ENCODE peak calls at places on chromosome 15, in ten cellular contexts. C, Y, M, Z, R, B, D, V, E and A are unnamed samples.

GRCh38 chr15:89735773-89736172 is 15.3 kb downstream of the MESP1 start:
- DNase-seq in C (no peak), Y (no peak), M (no peak), Z (no peak), R (no peak), B (no peak), D (no peak), V (no peak), E (no peak), A (no peak)

GRCh38 chr15:65067645-65068416 is at the start of gene RASL12:
- DNase-seq in C (no peak), Y (no peak), M (no peak), Z (peak; percentile 47), R (no peak), B (peak; percentile 34), D (no peak), V (no peak), E (peak; percentile 37), A (no peak)

GRCh38 chr15:85100186-85100937 is 118.7 kb downstream of the PDE8A start:
- DNase-seq in C (no peak), Y (no peak), M (no peak), Z (peak; percentile 91), R (no peak), B (no peak), D (no peak), V (no peak), E (no peak), A (peak; percentile 86)

GRCh38 chr15:28132524-28133275 is 33.6 kb upstream of the OCA2 start:
- DNase-seq in C (no peak), Y (no peak), M (no peak), Z (no peak), R (no peak), B (peak; percentile 65), D (no peak), V (no peak), E (no peak), A (no peak)

GRCh38 chr15:34011476-34011875 is 27.5 kb downstream of the AVEN start:
- DNase-seq in C (no peak), Y (no peak), M (no peak), Z (no peak), R (no peak), B (no peak), D (no peak), V (no peak), E (no peak), A (no peak)

GRCh38 chr15:100001405-100001804 is 268.2 kb upstream of the LYSMD4 start:
- DNase-seq in C (no peak), Y (no peak), M (no peak), Z (no peak), R (no peak), B (no peak), D (no peak), V (no peak), E (no peak), A (no peak)

GRCh38 chr15:58114812-58115211 is 23.4 kb upstream of the AQP9 start:
- DNase-seq in C (no peak), Y (no peak), M (no peak), Z (no peak), R (no peak), B (no peak), D (no peak), V (no peak), E (no peak), A (no peak)

GRCh38 chr15:35753486-35753885 is 207.5 kb upstream of the DPH6 start:
- DNase-seq in C (no peak), Y (no peak), M (no peak), Z (no peak), R (no peak), B (peak; percentile 39), D (no peak), V (no peak), E (no peak), A (no peak)

GRCh38 chr15:74642724-74643367 is 27.2 kb downstream of the CLK3 start:
- DNase-seq in C (no peak), Y (no peak), M (no peak), Z (no peak), R (peak; percentile 74), B (no peak), D (no peak), V (peak; percentile 70), E (peak; percentile 44), A (no peak)

GRCh38 chr15:27017168-27017809 is 46.3 kb downstream of the GABRG3 start:
- DNase-seq in C (no peak), Y (no peak), M (peak; percentile 81), Z (no peak), R (peak; percentile 42), B (peak; percentile 76), D (no peak), V (peak; percentile 81), E (no peak), A (no peak)

GRCh38 chr15:62128916-62129315 is 36.2 kb downstream of the C2CD4B start:
- DNase-seq in C (no peak), Y (no peak), M (no peak), Z (no peak), R (no peak), B (no peak), D (no peak), V (no peak), E (no peak), A (no peak)

GRCh38 chr15:65731926-65732325 is 60.2 kb downstream of the DENND4A start:
- DNase-seq in C (no peak), Y (no peak), M (no peak), Z (no peak), R (no peak), B (peak; percentile 50), D (no peak), V (no peak), E (no peak), A (no peak)

GRCh38 chr15:59313703-59314332 is 58.9 kb downstream of the MYO1E start:
- DNase-seq in C (no peak), Y (no peak), M (no peak), Z (peak; percentile 87), R (peak; percentile 98), B (peak; percentile 54), D (peak; percentile 60), V (peak; percentile 96), E (peak; percentile 93), A (peak; percentile 83)

GRCh38 chr15:27796405-27797085 is 302.6 kb downstream of the OCA2 start:
- DNase-seq in C (no peak), Y (no peak), M (no peak), Z (no peak), R (peak; percentile 45), B (no peak), D (no peak), V (peak; percentile 28), E (no peak), A (no peak)

GRCh38 chr15:65576669-65577068 is 34.3 kb downstream of the INTS14 start:
- DNase-seq in C (no peak), Y (no peak), M (no peak), Z (no peak), R (no peak), B (peak; percentile 27), D (no peak), V (no peak), E (no peak), A (no peak)

GRCh38 chr15:27958911-27959598 is 140.1 kb downstream of the OCA2 start:
- DNase-seq in C (no peak), Y (no peak), M (no peak), Z (no peak), R (no peak), B (no peak), D (no peak), V (no peak), E (no peak), A (no peak)

GRCh38 chr15:48962662-48963523 is 826 bp downstream of the SHC4 start:
- DNase-seq in C (no peak), Y (no peak), M (peak; percentile 40), Z (no peak), R (no peak), B (peak; percentile 49), D (no peak), V (no peak), E (no peak), A (no peak)

GRCh38 chr15:71136159-71137137 is 21.2 kb downstream of the THSD4 start:
- DNase-seq in C (no peak), Y (no peak), M (no peak), Z (no peak), R (no peak), B (peak; percentile 75), D (no peak), V (no peak), E (no peak), A (no peak)

GRCh38 chr15:35925634-35926380 is 379.8 kb upstream of the DPH6 start:
- DNase-seq in C (no peak), Y (no peak), M (no peak), Z (no peak), R (no peak), B (peak; percentile 5), D (no peak), V (no peak), E (no peak), A (no peak)